ENCODE peak calls at places on chromosomes 13 and 19, in five cellular contexts. Y is uterus; N is CD4-positive, alpha-beta T cell; I is testis; O is cardiac muscle cell. U is an unnamed sample.

GRCh38 chr19:45066921-45067661 is 9.2 kb downstream of the ZNF296 start:
- DNase-seq in Y (no peak), N (no peak), I (no peak), O (no peak), U (no peak)

GRCh38 chr13:110108348-110109139 is 198.4 kb downstream of the COL4A1 start:
- DNase-seq in Y (peak), N (no peak), I (peak), O (peak), U (peak)

GRCh38 chr13:95275322-95276118 is 25.7 kb downstream of the ABCC4 start:
- DNase-seq in Y (no peak), N (no peak), I (no peak), O (no peak), U (no peak)

GRCh38 chr19:6236310-6237291 is 43.2 kb downstream of the MLLT1 start:
- DNase-seq in Y (peak), N (no peak), I (no peak), O (no peak), U (peak)

GRCh38 chr19:17883627-17884413 is 12.1 kb downstream of the SLC5A5 start:
- DNase-seq in Y (no peak), N (no peak), I (no peak), O (no peak), U (no peak)

GRCh38 chr13:97477824-97478223 is 43.9 kb downstream of the RAP2A start:
- DNase-seq in Y (no peak), N (no peak), I (no peak), O (no peak), U (no peak)

GRCh38 chr13:52454459-52454824 is 836 bp upstream of the CKAP2 start:
- DNase-seq in Y (no peak), N (no peak), I (no peak), O (peak), U (no peak)

GRCh38 chr19:42051166-42052115 is 18.6 kb downstream of the GRIK5 start:
- DNase-seq in Y (no peak), N (no peak), I (no peak), O (no peak), U (no peak)

GRCh38 chr19:45667620-45668341 is at the start of gene GIPR:
- DNase-seq in Y (no peak), N (peak), I (no peak), O (peak), U (no peak)

GRCh38 chr19:45451181-45451849 is 16.5 kb upstream of the FOSB start:
- DNase-seq in Y (peak), N (no peak), I (peak), O (no peak), U (peak)

GRCh38 chr13:71625694-71626093 is 241.3 kb downstream of the DACH1 start:
- DNase-seq in Y (no peak), N (no peak), I (no peak), O (no peak), U (no peak)

GRCh38 chr13:31824705-31825512 is 85.6 kb downstream of the RXFP2 start:
- DNase-seq in Y (no peak), N (no peak), I (peak), O (no peak), U (no peak)

GRCh38 chr19:35141627-35142401 is 1.2 kb upstream of the FXYD7 start:
- DNase-seq in Y (no peak), N (no peak), I (no peak), O (no peak), U (peak)

GRCh38 chr13:74708629-74709028 is 574.4 kb upstream of the KLF12 start:
- DNase-seq in Y (no peak), N (no peak), I (no peak), O (no peak), U (no peak)

GRCh38 chr13:91349992-91350911 is 2.8 kb downstream of the MIR17HG start:
- DNase-seq in Y (no peak), N (no peak), I (no peak), O (no peak), U (no peak)

GRCh38 chr19:37977391-37977790 is 70.4 kb downstream of the SIPA1L3 start:
- DNase-seq in Y (no peak), N (no peak), I (no peak), O (no peak), U (no peak)

GRCh38 chr13:93422980-93423554 is 196.5 kb downstream of the GPC6 start:
- DNase-seq in Y (no peak), N (no peak), I (no peak), O (no peak), U (no peak)

GRCh38 chr19:54127688-54128440 is 9.7 kb upstream of the CNOT3 start:
- DNase-seq in Y (no peak), N (no peak), I (no peak), O (no peak), U (no peak)

GRCh38 chr13:41780736-41781708 is 179.9 kb downstream of the VWA8 start:
- DNase-seq in Y (no peak), N (no peak), I (no peak), O (no peak), U (no peak)

GRCh38 chr19:56101095-56101494 is 20.0 kb downstream of the ZNF787 start:
- DNase-seq in Y (no peak), N (no peak), I (no peak), O (no peak), U (no peak)

GRCh38 chr13:90890435-90890834 is 457.1 kb upstream of the MIR17HG start:
- DNase-seq in Y (no peak), N (no peak), I (no peak), O (no peak), U (no peak)

GRCh38 chr19:55031178-55031577 is 6.9 kb downstream of the GP6 start:
- DNase-seq in Y (no peak), N (no peak), I (no peak), O (no peak), U (no peak)

GRCh38 chr13:73365240-73365639 is 306.4 kb downstream of the KLF5 start:
- DNase-seq in Y (no peak), N (no peak), I (no peak), O (no peak), U (no peak)

GRCh38 chr13:42478531-42479156 is 95.3 kb upstream of the TNFSF11 start:
- DNase-seq in Y (no peak), N (no peak), I (no peak), O (peak), U (no peak)

GRCh38 chr19:29940971-29941585 is 961 bp upstream of the URI1 start:
- DNase-seq in Y (no peak), N (no peak), I (no peak), O (no peak), U (no peak)

GRCh38 chr19:13764821-13765394 is 586 bp downstream of the MRI1 start:
- DNase-seq in Y (no peak), N (peak), I (no peak), O (peak), U (peak)

GRCh38 chr19:13095934-13096890 is 6.4 kb downstream of the LYL1 start:
- DNase-seq in Y (peak), N (no peak), I (no peak), O (peak), U (peak)

GRCh38 chr13:105703843-105704242 is 831.6 kb downstream of the EFNB2 start:
- DNase-seq in Y (no peak), N (no peak), I (no peak), O (no peak), U (no peak)

DNA sequence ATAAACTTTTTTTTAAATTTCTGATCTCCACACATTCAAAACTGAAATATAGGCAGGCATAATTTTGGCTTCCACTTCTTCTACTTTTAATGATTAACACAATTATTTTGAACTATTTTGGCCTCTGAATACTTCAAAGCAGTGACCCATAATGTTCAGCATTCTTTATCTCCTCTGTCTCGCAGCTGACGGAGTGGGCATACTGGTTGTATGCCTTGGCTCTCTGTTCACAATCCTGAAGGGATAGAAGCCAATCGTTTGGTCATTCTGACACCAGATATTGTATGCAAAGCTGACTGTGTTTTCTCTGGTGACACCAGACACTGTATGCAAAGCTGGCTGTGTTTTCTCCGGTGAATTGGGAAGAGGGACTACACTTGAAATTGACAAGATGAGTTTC is 833.0 kb downstream of the EFNB2 start:
- DNase-seq in Y (no peak), N (no peak), I (no peak), O (no peak), U (no peak)
- H3K27ac ChIP-seq in Y (no peak), N (no peak), I (no peak), O (no peak), U (no peak)

DNA sequence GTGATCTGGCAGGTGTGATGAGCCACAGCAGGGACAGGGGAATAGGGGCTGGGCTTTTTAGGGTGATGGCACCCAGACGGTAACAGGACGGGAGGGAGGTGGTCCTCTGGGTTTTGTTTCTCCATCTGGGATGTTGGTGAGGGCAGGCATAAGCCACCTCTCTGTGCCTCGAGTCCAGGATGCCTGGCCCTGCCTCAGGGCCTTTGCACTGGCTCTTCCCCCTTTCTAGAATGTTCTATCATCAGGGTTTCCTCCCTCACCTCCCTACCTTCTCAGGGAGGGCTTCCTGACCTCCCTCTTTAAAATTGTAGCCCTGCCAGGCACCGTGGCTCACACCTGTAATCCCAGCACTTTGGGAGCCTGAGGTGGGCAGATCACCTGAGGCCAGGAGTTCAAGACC is 6.6 kb downstream of the CERS4 start:
- DNase-seq in Y (no peak), N (no peak), I (no peak), O (no peak), U (no peak)
- H3K27ac ChIP-seq in Y (no peak), N (no peak), I (no peak), O (no peak), U (no peak)

DNA sequence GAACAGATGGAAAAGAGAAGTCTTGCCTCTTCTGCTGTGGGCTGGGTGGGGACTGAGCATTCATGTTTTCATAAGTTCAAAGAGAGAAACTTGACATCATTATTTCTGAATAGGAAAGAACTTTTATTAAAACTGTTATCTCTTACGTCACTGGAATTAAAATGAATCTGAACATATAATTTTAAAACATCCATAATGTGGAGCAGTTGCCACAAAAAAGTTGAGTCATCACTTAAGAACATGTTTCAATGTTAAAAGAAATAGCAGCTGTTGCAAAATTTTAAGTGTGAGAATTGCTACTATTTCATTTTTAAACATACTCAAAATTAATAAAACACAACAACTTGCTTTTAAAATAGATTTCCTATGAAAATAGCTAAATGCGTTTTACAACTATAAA is 888.2 kb downstream of the PCDH9 start:
- DNase-seq in Y (no peak), N (no peak), I (no peak), O (no peak), U (no peak)
- H3K27ac ChIP-seq in Y (no peak), N (no peak), I (no peak), O (no peak), U (no peak)

DNA sequence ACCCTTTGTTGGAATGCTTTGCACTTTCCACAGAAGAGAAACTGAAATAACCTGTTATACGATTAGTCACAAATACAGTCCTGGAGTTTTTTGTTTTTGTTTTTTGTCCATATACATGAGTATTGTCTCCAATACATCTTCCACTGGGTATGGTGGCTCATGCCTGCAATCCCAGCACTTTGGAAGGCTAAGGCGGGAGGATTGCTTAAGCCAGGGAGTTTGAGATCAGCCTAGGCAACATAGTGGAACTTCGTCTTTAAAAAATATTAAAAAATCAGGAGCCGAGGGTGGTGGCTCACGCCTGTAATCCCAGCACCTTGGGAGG is 25.0 kb downstream of the AP2S1 start:
- DNase-seq in Y (no peak), N (no peak), I (no peak), O (no peak), U (no peak)
- H3K27ac ChIP-seq in Y (no peak), N (no peak), I (no peak), O (no peak), U (no peak)

GRCh38 chr19:4701557-4701956 is 22.1 kb downstream of the DPP9 start:
- DNase-seq in Y (no peak), N (no peak), I (no peak), O (no peak), U (no peak)

GRCh38 chr19:4700573-4700970 is 23.1 kb downstream of the DPP9 start:
- DNase-seq in Y (no peak), N (no peak), I (no peak), O (no peak), U (no peak)

GRCh38 chr19:4702764-4703163 is 20.9 kb downstream of the DPP9 start:
- DNase-seq in Y (no peak), N (no peak), I (no peak), O (no peak), U (no peak)

GRCh38 chr19:4697304-4697703 is 26.3 kb downstream of the DPP9 start:
- DNase-seq in Y (no peak), N (no peak), I (no peak), O (no peak), U (no peak)

DNA sequence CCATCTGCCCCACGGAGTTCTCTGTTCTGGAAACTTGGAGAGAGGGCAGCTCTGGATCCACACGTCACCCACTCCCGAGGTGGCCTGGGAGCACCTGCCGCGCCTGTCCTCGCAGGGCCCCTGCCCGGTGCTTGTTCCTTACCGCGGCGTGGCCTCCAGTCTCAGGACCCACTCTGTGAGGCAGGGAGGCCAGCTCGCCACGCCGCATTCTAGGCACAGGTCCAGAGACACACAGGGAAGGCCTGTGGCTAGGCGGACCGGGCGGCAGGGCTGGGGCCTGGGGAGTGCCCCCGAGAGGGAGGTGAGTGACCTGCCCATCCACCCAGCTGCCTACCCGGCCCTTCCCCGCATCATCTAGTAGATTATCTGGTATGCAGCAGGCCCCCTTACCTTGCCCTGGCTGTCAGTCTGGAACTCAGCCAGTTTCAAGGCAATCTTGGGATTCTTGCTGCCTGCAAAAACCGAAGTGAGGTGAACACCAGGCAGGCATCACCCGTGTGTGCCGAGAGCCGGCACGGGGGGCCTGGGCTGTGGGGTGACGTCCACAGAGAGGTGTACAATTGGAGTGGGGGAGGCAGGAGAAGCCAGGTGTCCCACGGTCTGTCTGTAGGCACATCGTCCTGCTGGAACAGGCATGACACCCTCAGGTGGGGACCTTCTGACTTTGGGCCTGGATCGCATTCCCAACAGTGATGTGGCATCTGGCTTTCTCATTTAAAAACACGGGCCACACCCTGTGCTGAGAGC is 23.6 kb downstream of the DPP9 start:
- DNase-seq in Y (no peak), N (no peak), I (no peak), O (no peak), U (no peak)
- H3K27ac ChIP-seq in Y (no peak), N (no peak), I (no peak), O (no peak), U (no peak)

U was measured in ovary.